ENCODE peak calls at places on chromosomes 6 and 20, in seven cellular contexts. One of them, this sample, is unnamed.

GRCh38 chr6:79719248-79719975 is 88.3 kb downstream of the SH3BGRL2 start:
- DNase-seq in dorsolateral prefrontal cortex: peak
- DNase-seq in stimulated activated CD8-positive, alpha-beta memory T cell treated with anti-CD3 and anti-CD28 coated beads, Interleukin-15, amount 100 ng/mL, for 1 hour: no peak
- DNase-seq in Kasumi-1: no peak
- DNase-seq in MM.1S: no peak
- DNase-seq in hepatocyte: no peak
- DNase-seq in right cardiac atrium: no peak
- DNase-seq in this sample: no peak

GRCh38 chr20:11807070-11807741 is 110.5 kb upstream of the BTBD3 start:
- DNase-seq in hepatocyte: no peak
- DNase-seq in stimulated activated CD8-positive, alpha-beta memory T cell treated with anti-CD3 and anti-CD28 coated beads, Interleukin-15, amount 100 ng/mL, for 1 hour: no peak
- DNase-seq in MM.1S: no peak
- DNase-seq in Kasumi-1: no peak
- DNase-seq in right cardiac atrium: no peak
- DNase-seq in dorsolateral prefrontal cortex: no peak
- DNase-seq in this sample: no peak

GRCh38 chr6:70413829-70414494 is 654 bp downstream of the FAM135A start:
- DNase-seq in dorsolateral prefrontal cortex: no peak
- DNase-seq in Kasumi-1: peak
- DNase-seq in MM.1S: peak
- DNase-seq in stimulated activated CD8-positive, alpha-beta memory T cell treated with anti-CD3 and anti-CD28 coated beads, Interleukin-15, amount 100 ng/mL, for 1 hour: no peak
- DNase-seq in right cardiac atrium: no peak
- DNase-seq in hepatocyte: no peak
- DNase-seq in this sample: no peak

GRCh38 chr6:82362144-82362543 is 1.5 kb upstream of the TPBG start:
- DNase-seq in stimulated activated CD8-positive, alpha-beta memory T cell treated with anti-CD3 and anti-CD28 coated beads, Interleukin-15, amount 100 ng/mL, for 1 hour: no peak
- DNase-seq in Kasumi-1: no peak
- DNase-seq in right cardiac atrium: no peak
- DNase-seq in hepatocyte: no peak
- DNase-seq in dorsolateral prefrontal cortex: no peak
- DNase-seq in MM.1S: no peak
- DNase-seq in this sample: no peak

GRCh38 chr6:38259736-38260135 is 380.0 kb downstream of the BTBD9 start:
- DNase-seq in dorsolateral prefrontal cortex: no peak
- DNase-seq in hepatocyte: no peak
- DNase-seq in right cardiac atrium: no peak
- DNase-seq in MM.1S: no peak
- DNase-seq in stimulated activated CD8-positive, alpha-beta memory T cell treated with anti-CD3 and anti-CD28 coated beads, Interleukin-15, amount 100 ng/mL, for 1 hour: no peak
- DNase-seq in Kasumi-1: no peak
- DNase-seq in this sample: no peak

GRCh38 chr20:2210646-2211556 is 84.9 kb upstream of the TGM3 start:
- DNase-seq in dorsolateral prefrontal cortex: peak
- DNase-seq in MM.1S: no peak
- DNase-seq in stimulated activated CD8-positive, alpha-beta memory T cell treated with anti-CD3 and anti-CD28 coated beads, Interleukin-15, amount 100 ng/mL, for 1 hour: no peak
- DNase-seq in hepatocyte: peak
- DNase-seq in right cardiac atrium: peak
- DNase-seq in Kasumi-1: no peak
- DNase-seq in this sample: no peak

GRCh38 chr6:79713701-79714322 is 82.7 kb downstream of the SH3BGRL2 start:
- DNase-seq in Kasumi-1: peak
- DNase-seq in hepatocyte: peak
- DNase-seq in MM.1S: peak
- DNase-seq in right cardiac atrium: peak
- DNase-seq in dorsolateral prefrontal cortex: peak
- DNase-seq in stimulated activated CD8-positive, alpha-beta memory T cell treated with anti-CD3 and anti-CD28 coated beads, Interleukin-15, amount 100 ng/mL, for 1 hour: peak
- DNase-seq in this sample: peak

GRCh38 chr6:74044417-74045096 is 348.6 kb downstream of the CD109 start:
- DNase-seq in Kasumi-1: no peak
- DNase-seq in right cardiac atrium: no peak
- DNase-seq in hepatocyte: no peak
- DNase-seq in MM.1S: no peak
- DNase-seq in dorsolateral prefrontal cortex: no peak
- DNase-seq in stimulated activated CD8-positive, alpha-beta memory T cell treated with anti-CD3 and anti-CD28 coated beads, Interleukin-15, amount 100 ng/mL, for 1 hour: no peak
- DNase-seq in this sample: no peak

GRCh38 chr20:10219452-10219791 is 792 bp downstream of the SNAP25 start:
- DNase-seq in MM.1S: peak
- DNase-seq in Kasumi-1: peak
- DNase-seq in right cardiac atrium: peak
- DNase-seq in dorsolateral prefrontal cortex: peak
- DNase-seq in stimulated activated CD8-positive, alpha-beta memory T cell treated with anti-CD3 and anti-CD28 coated beads, Interleukin-15, amount 100 ng/mL, for 1 hour: peak
- DNase-seq in hepatocyte: peak
- DNase-seq in this sample: peak

GRCh38 chr20:34575756-34576155 is 17.2 kb downstream of the MAP1LC3A start:
- DNase-seq in MM.1S: no peak
- DNase-seq in stimulated activated CD8-positive, alpha-beta memory T cell treated with anti-CD3 and anti-CD28 coated beads, Interleukin-15, amount 100 ng/mL, for 1 hour: no peak
- DNase-seq in right cardiac atrium: no peak
- DNase-seq in hepatocyte: no peak
- DNase-seq in Kasumi-1: no peak
- DNase-seq in dorsolateral prefrontal cortex: no peak
- DNase-seq in this sample: no peak

GRCh38 chr6:127080081-127080480 is 38.4 kb upstream of the RSPO3 start:
- DNase-seq in MM.1S: no peak
- DNase-seq in hepatocyte: no peak
- DNase-seq in stimulated activated CD8-positive, alpha-beta memory T cell treated with anti-CD3 and anti-CD28 coated beads, Interleukin-15, amount 100 ng/mL, for 1 hour: no peak
- DNase-seq in dorsolateral prefrontal cortex: no peak
- DNase-seq in right cardiac atrium: no peak
- DNase-seq in Kasumi-1: no peak
- DNase-seq in this sample: no peak

GRCh38 chr6:30711758-30712380 is 5.2 kb downstream of the MDC1 start:
- DNase-seq in Kasumi-1: no peak
- DNase-seq in MM.1S: no peak
- DNase-seq in hepatocyte: no peak
- DNase-seq in right cardiac atrium: no peak
- DNase-seq in stimulated activated CD8-positive, alpha-beta memory T cell treated with anti-CD3 and anti-CD28 coated beads, Interleukin-15, amount 100 ng/mL, for 1 hour: no peak
- DNase-seq in dorsolateral prefrontal cortex: no peak
- DNase-seq in this sample: no peak

GRCh38 chr6:132669690-132670291 is 10.8 kb upstream of the TAAR1 start:
- DNase-seq in hepatocyte: peak
- DNase-seq in stimulated activated CD8-positive, alpha-beta memory T cell treated with anti-CD3 and anti-CD28 coated beads, Interleukin-15, amount 100 ng/mL, for 1 hour: no peak
- DNase-seq in right cardiac atrium: no peak
- DNase-seq in dorsolateral prefrontal cortex: no peak
- DNase-seq in MM.1S: peak
- DNase-seq in Kasumi-1: peak
- DNase-seq in this sample: no peak

GRCh38 chr6:31489046-31489445 is 8.9 kb upstream of the MICB start:
- DNase-seq in dorsolateral prefrontal cortex: no peak
- DNase-seq in hepatocyte: peak
- DNase-seq in stimulated activated CD8-positive, alpha-beta memory T cell treated with anti-CD3 and anti-CD28 coated beads, Interleukin-15, amount 100 ng/mL, for 1 hour: no peak
- DNase-seq in Kasumi-1: no peak
- DNase-seq in MM.1S: no peak
- DNase-seq in right cardiac atrium: no peak
- DNase-seq in this sample: no peak

GRCh38 chr6:26020291-26020982 is 57.8 kb downstream of the TRIM38 start:
- DNase-seq in dorsolateral prefrontal cortex: peak
- DNase-seq in MM.1S: peak
- DNase-seq in Kasumi-1: peak
- DNase-seq in right cardiac atrium: peak
- DNase-seq in stimulated activated CD8-positive, alpha-beta memory T cell treated with anti-CD3 and anti-CD28 coated beads, Interleukin-15, amount 100 ng/mL, for 1 hour: peak
- DNase-seq in hepatocyte: peak
- DNase-seq in this sample: peak

GRCh38 chr6:44576132-44576601 is 188.7 kb downstream of the CDC5L start:
- DNase-seq in hepatocyte: no peak
- DNase-seq in right cardiac atrium: no peak
- DNase-seq in dorsolateral prefrontal cortex: no peak
- DNase-seq in stimulated activated CD8-positive, alpha-beta memory T cell treated with anti-CD3 and anti-CD28 coated beads, Interleukin-15, amount 100 ng/mL, for 1 hour: no peak
- DNase-seq in MM.1S: no peak
- DNase-seq in Kasumi-1: no peak
- DNase-seq in this sample: no peak

This sample was measured in omental fat pad.